ENCODE peak calls at places on chromosomes 11 and 22, in eight cellular contexts. One of them, this sample, is unnamed.

GRCh38 chr11:118462178-118462577 is 25.9 kb downstream of the KMT2A start:
- DNase-seq in sigmoid colon: no peak
- DNase-seq in RWPE2: no peak
- DNase-seq in pancreas: no peak
- DNase-seq in K562: no peak
- DNase-seq in tibial artery: no peak
- DNase-seq in dorsolateral prefrontal cortex: no peak
- DNase-seq in stomach: no peak
- DNase-seq in this sample: no peak

GRCh38 chr11:95455228-95455627 is 224.2 kb upstream of the SESN3 start:
- DNase-seq in sigmoid colon: no peak
- DNase-seq in RWPE2: no peak
- DNase-seq in pancreas: no peak
- DNase-seq in K562: no peak
- DNase-seq in tibial artery: no peak
- DNase-seq in dorsolateral prefrontal cortex: no peak
- DNase-seq in stomach: no peak
- DNase-seq in this sample: no peak

GRCh38 chr11:10038916-10039315 is 255.1 kb downstream of the SBF2 start:
- DNase-seq in sigmoid colon: no peak
- DNase-seq in RWPE2: no peak
- DNase-seq in pancreas: no peak
- DNase-seq in K562: no peak
- DNase-seq in tibial artery: no peak
- DNase-seq in dorsolateral prefrontal cortex: no peak
- DNase-seq in stomach: no peak
- DNase-seq in this sample: no peak

GRCh38 chr22:47619631-47620030 is 857.2 kb downstream of the TBC1D22A start:
- DNase-seq in sigmoid colon: peak
- DNase-seq in RWPE2: no peak
- DNase-seq in pancreas: no peak
- DNase-seq in K562: no peak
- DNase-seq in tibial artery: peak
- DNase-seq in dorsolateral prefrontal cortex: no peak
- DNase-seq in stomach: peak
- DNase-seq in this sample: no peak

GRCh38 chr11:117669062-117669461 is 128.0 kb downstream of the DSCAML1 start:
- DNase-seq in sigmoid colon: no peak
- DNase-seq in RWPE2: no peak
- DNase-seq in pancreas: no peak
- DNase-seq in K562: no peak
- DNase-seq in tibial artery: no peak
- DNase-seq in dorsolateral prefrontal cortex: peak
- DNase-seq in stomach: no peak
- DNase-seq in this sample: no peak

GRCh38 chr22:40418366-40419201 is 48.2 kb downstream of the SGSM3 start:
- DNase-seq in sigmoid colon: peak
- DNase-seq in RWPE2: no peak
- DNase-seq in pancreas: no peak
- DNase-seq in K562: peak
- DNase-seq in tibial artery: no peak
- DNase-seq in dorsolateral prefrontal cortex: peak
- DNase-seq in stomach: no peak
- DNase-seq in this sample: no peak

GRCh38 chr22:31228425-31228824 is 16.3 kb downstream of the LIMK2 start:
- DNase-seq in sigmoid colon: no peak
- DNase-seq in RWPE2: no peak
- DNase-seq in pancreas: no peak
- DNase-seq in K562: no peak
- DNase-seq in tibial artery: no peak
- DNase-seq in dorsolateral prefrontal cortex: no peak
- DNase-seq in stomach: no peak
- DNase-seq in this sample: no peak

GRCh38 chr11:64661146-64661545 is 61.9 kb downstream of the NRXN2 start:
- DNase-seq in sigmoid colon: no peak
- DNase-seq in RWPE2: no peak
- DNase-seq in pancreas: no peak
- DNase-seq in K562: no peak
- DNase-seq in tibial artery: peak
- DNase-seq in dorsolateral prefrontal cortex: no peak
- DNase-seq in stomach: no peak
- DNase-seq in this sample: no peak

GRCh38 chr22:33519140-33519973 is 400.9 kb downstream of the LARGE1 start:
- DNase-seq in sigmoid colon: no peak
- DNase-seq in RWPE2: no peak
- DNase-seq in pancreas: peak
- DNase-seq in K562: peak
- DNase-seq in tibial artery: no peak
- DNase-seq in dorsolateral prefrontal cortex: no peak
- DNase-seq in stomach: no peak
- DNase-seq in this sample: no peak

GRCh38 chr11:95359756-95360155 is 128.8 kb upstream of the SESN3 start:
- DNase-seq in sigmoid colon: no peak
- DNase-seq in RWPE2: no peak
- DNase-seq in pancreas: no peak
- DNase-seq in K562: no peak
- DNase-seq in tibial artery: no peak
- DNase-seq in dorsolateral prefrontal cortex: no peak
- DNase-seq in stomach: no peak
- DNase-seq in this sample: no peak

GRCh38 chr11:115901069-115901468 is 396.9 kb upstream of the CADM1 start:
- DNase-seq in sigmoid colon: no peak
- DNase-seq in RWPE2: no peak
- DNase-seq in pancreas: no peak
- DNase-seq in K562: no peak
- DNase-seq in tibial artery: no peak
- DNase-seq in dorsolateral prefrontal cortex: no peak
- DNase-seq in stomach: no peak
- DNase-seq in this sample: no peak

GRCh38 chr22:27474711-27475547 is 326.6 kb downstream of the MN1 start:
- DNase-seq in sigmoid colon: peak
- DNase-seq in RWPE2: peak
- DNase-seq in pancreas: no peak
- DNase-seq in K562: no peak
- DNase-seq in tibial artery: no peak
- DNase-seq in dorsolateral prefrontal cortex: no peak
- DNase-seq in stomach: no peak
- DNase-seq in this sample: peak

GRCh38 chr11:128653828-128654231 is 40.0 kb upstream of the FLI1 start:
- DNase-seq in sigmoid colon: peak
- DNase-seq in RWPE2: no peak
- DNase-seq in pancreas: peak
- DNase-seq in K562: no peak
- DNase-seq in tibial artery: peak
- DNase-seq in dorsolateral prefrontal cortex: no peak
- DNase-seq in stomach: peak
- DNase-seq in this sample: no peak

GRCh38 chr11:762421-763072 is 14.7 kb downstream of the GATD1 start:
- DNase-seq in sigmoid colon: no peak
- DNase-seq in RWPE2: peak
- DNase-seq in pancreas: no peak
- DNase-seq in K562: peak
- DNase-seq in tibial artery: peak
- DNase-seq in dorsolateral prefrontal cortex: peak
- DNase-seq in stomach: peak
- DNase-seq in this sample: no peak

GRCh38 chr22:23767303-23767672 is 484 bp downstream of the CHCHD10 start:
- DNase-seq in sigmoid colon: no peak
- DNase-seq in RWPE2: no peak
- DNase-seq in pancreas: no peak
- DNase-seq in K562: no peak
- DNase-seq in tibial artery: no peak
- DNase-seq in dorsolateral prefrontal cortex: no peak
- DNase-seq in stomach: no peak
- DNase-seq in this sample: no peak

GRCh38 chr22:36839356-36840073 is 21.3 kb upstream of the NCF4 start:
- DNase-seq in sigmoid colon: no peak
- DNase-seq in RWPE2: no peak
- DNase-seq in pancreas: no peak
- DNase-seq in K562: no peak
- DNase-seq in tibial artery: no peak
- DNase-seq in dorsolateral prefrontal cortex: no peak
- DNase-seq in stomach: no peak
- DNase-seq in this sample: no peak

GRCh38 chr11:44338721-44339529 is 29.0 kb upstream of the ALX4 start:
- DNase-seq in sigmoid colon: no peak
- DNase-seq in RWPE2: no peak
- DNase-seq in pancreas: no peak
- DNase-seq in K562: no peak
- DNase-seq in tibial artery: no peak
- DNase-seq in dorsolateral prefrontal cortex: peak
- DNase-seq in stomach: no peak
- DNase-seq in this sample: no peak

GRCh38 chr22:46195487-46196165 is 45.3 kb downstream of the PPARA start:
- DNase-seq in sigmoid colon: no peak
- DNase-seq in RWPE2: no peak
- DNase-seq in pancreas: no peak
- DNase-seq in K562: no peak
- DNase-seq in tibial artery: no peak
- DNase-seq in dorsolateral prefrontal cortex: no peak
- DNase-seq in stomach: peak
- DNase-seq in this sample: no peak

GRCh38 chr11:108961095-108961494 is 296.2 kb downstream of the DDX10 start:
- DNase-seq in sigmoid colon: no peak
- DNase-seq in RWPE2: no peak
- DNase-seq in pancreas: no peak
- DNase-seq in K562: no peak
- DNase-seq in tibial artery: no peak
- DNase-seq in dorsolateral prefrontal cortex: no peak
- DNase-seq in stomach: no peak
- DNase-seq in this sample: no peak
- TF ChIP-seq CTCF in sigmoid colon: no peak
- TF ChIP-seq CTCF in RWPE2: no peak
- TF ChIP-seq CTCF in pancreas: no peak
- TF ChIP-seq CTCF in K562: no peak
- TF ChIP-seq CTCF in tibial artery: no peak
- TF ChIP-seq CTCF in dorsolateral prefrontal cortex: no peak
- TF ChIP-seq CTCF in stomach: no peak
- TF ChIP-seq CTCF in this sample: no peak

GRCh38 chr22:50694099-50694498 is 21.5 kb downstream of the SHANK3 start:
- DNase-seq in sigmoid colon: no peak
- DNase-seq in RWPE2: no peak
- DNase-seq in pancreas: no peak
- DNase-seq in K562: no peak
- DNase-seq in tibial artery: no peak
- DNase-seq in dorsolateral prefrontal cortex: no peak
- DNase-seq in stomach: no peak
- DNase-seq in this sample: no peak
- TF ChIP-seq CTCF in sigmoid colon: no peak
- TF ChIP-seq CTCF in RWPE2: no peak
- TF ChIP-seq CTCF in pancreas: no peak
- TF ChIP-seq CTCF in K562: no peak
- TF ChIP-seq CTCF in tibial artery: no peak
- TF ChIP-seq CTCF in dorsolateral prefrontal cortex: no peak
- TF ChIP-seq CTCF in stomach: no peak
- TF ChIP-seq CTCF in this sample: no peak

GRCh38 chr22:42648368-42649260 is 578 bp downstream of the CYB5R3 start:
- DNase-seq in sigmoid colon: no peak
- DNase-seq in RWPE2: no peak
- DNase-seq in pancreas: peak
- DNase-seq in K562: peak
- DNase-seq in tibial artery: peak
- DNase-seq in dorsolateral prefrontal cortex: no peak
- DNase-seq in stomach: peak
- DNase-seq in this sample: no peak

GRCh38 chr22:42653992-42654391 is 4.8 kb upstream of the CYB5R3 start:
- DNase-seq in sigmoid colon: no peak
- DNase-seq in RWPE2: no peak
- DNase-seq in pancreas: no peak
- DNase-seq in K562: no peak
- DNase-seq in tibial artery: no peak
- DNase-seq in dorsolateral prefrontal cortex: no peak
- DNase-seq in stomach: no peak
- DNase-seq in this sample: no peak

GRCh38 chr22:42649261-42650056 is at the start of gene CYB5R3:
- DNase-seq in sigmoid colon: peak
- DNase-seq in RWPE2: no peak
- DNase-seq in pancreas: peak
- DNase-seq in K562: peak
- DNase-seq in tibial artery: peak
- DNase-seq in dorsolateral prefrontal cortex: peak
- DNase-seq in stomach: peak
- DNase-seq in this sample: no peak

GRCh38 chr22:42648017-42648367 is 1.2 kb downstream of the CYB5R3 start:
- DNase-seq in sigmoid colon: no peak
- DNase-seq in RWPE2: no peak
- DNase-seq in pancreas: no peak
- DNase-seq in K562: no peak
- DNase-seq in tibial artery: no peak
- DNase-seq in dorsolateral prefrontal cortex: no peak
- DNase-seq in stomach: no peak
- DNase-seq in this sample: no peak

DNA sequence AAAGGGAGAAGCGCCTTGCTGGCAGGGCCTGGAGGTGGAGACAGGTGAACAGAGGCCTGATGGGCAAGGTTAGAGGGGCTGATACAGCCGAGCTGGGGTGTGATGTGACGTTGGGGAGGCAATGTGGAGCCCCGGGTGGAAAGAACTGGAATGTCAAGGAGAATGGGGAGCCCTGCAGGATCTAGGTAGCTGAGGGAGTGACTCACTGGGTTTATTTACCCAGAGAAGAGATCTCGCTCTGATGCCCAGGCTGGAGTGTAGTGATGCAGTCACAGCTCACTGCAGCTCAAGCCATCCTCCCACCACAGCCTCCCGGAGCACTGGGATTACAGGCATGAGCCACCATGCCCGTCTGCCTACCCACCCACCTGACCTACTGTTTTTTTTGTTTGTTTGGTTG is 1.9 kb upstream of the CYB5R3 start:
- DNase-seq in sigmoid colon: no peak
- DNase-seq in RWPE2: no peak
- DNase-seq in pancreas: no peak
- DNase-seq in K562: no peak
- DNase-seq in tibial artery: no peak
- DNase-seq in dorsolateral prefrontal cortex: no peak
- DNase-seq in stomach: no peak
- DNase-seq in this sample: no peak
- TF ChIP-seq CTCF in sigmoid colon: no peak
- TF ChIP-seq CTCF in RWPE2: no peak
- TF ChIP-seq CTCF in pancreas: no peak
- TF ChIP-seq CTCF in K562: no peak
- TF ChIP-seq CTCF in tibial artery: no peak
- TF ChIP-seq CTCF in dorsolateral prefrontal cortex: no peak
- TF ChIP-seq CTCF in stomach: no peak
- TF ChIP-seq CTCF in this sample: no peak

DNA sequence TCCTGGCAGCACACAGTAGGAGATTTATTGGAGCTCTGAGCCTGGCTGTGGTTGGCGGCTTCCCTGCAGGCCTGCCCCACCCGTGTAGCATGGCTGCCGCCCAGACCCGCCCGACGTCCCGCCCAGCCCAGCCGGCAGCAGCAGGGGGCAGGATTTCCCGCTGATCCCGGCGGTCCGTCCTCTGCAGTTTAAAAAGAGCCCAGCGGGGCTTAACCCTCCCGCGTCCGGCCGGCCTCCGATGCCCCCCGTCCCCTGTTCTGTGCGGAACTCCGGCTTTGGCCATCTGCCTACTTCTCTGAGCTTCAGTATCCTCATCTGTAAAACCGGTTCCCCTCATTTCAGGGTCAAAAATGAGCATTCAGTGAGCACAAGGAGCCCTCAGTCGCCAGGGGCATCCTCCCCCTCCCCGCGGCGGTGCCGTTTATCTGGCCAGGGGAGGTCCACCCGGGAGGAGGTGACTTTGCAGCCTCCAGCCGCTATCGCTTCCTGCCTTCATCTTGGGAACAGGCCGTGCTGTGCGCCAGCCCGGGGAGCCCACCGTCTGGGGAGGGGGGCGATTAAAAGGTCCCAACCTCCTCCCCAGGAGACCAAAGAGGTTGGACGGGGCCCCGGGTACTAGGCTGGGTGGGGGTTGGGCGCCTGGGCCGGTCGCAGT is at the start of gene GAS2L1:
- DNase-seq in sigmoid colon: peak
- DNase-seq in RWPE2: no peak
- DNase-seq in pancreas: peak
- DNase-seq in K562: peak
- DNase-seq in tibial artery: peak
- DNase-seq in dorsolateral prefrontal cortex: peak
- DNase-seq in stomach: peak
- DNase-seq in this sample: no peak
- TF ChIP-seq CTCF in sigmoid colon: peak
- TF ChIP-seq CTCF in RWPE2: peak
- TF ChIP-seq CTCF in pancreas: peak
- TF ChIP-seq CTCF in K562: peak
- TF ChIP-seq CTCF in tibial artery: peak
- TF ChIP-seq CTCF in dorsolateral prefrontal cortex: peak
- TF ChIP-seq CTCF in stomach: peak
- TF ChIP-seq CTCF in this sample: peak